ENCODE peak calls at places on chromosomes 5 and 9, in six cellular contexts. U is psoas muscle; G is gastrocnemius medialis; M is CD4-positive, alpha-beta memory T cell; O is lower lobe of right lung; H is tibial artery. C is an unnamed sample.

GRCh38 chr5:85017271-85017670 is 632.6 kb upstream of the EDIL3 start:
- DNase-seq in U (no peak), H (no peak), G (no peak), O (no peak), M (no peak), C (no peak)

GRCh38 chr5:143569722-143570567 is 166.5 kb upstream of the NR3C1 start:
- DNase-seq in O (no peak), U (no peak), G (no peak), M (no peak), H (no peak), C (no peak)

GRCh38 chr9:33032292-33032691 is 7.2 kb downstream of the DNAJA1 start:
- DNase-seq in O (no peak), U (no peak), H (no peak), G (no peak), M (no peak), C (no peak)

GRCh38 chr5:150154618-150155134 is 969 bp downstream of the PDGFRB start:
- DNase-seq in H (no peak), U (no peak), M (no peak), O (no peak), G (no peak), C (no peak)

GRCh38 chr9:88574993-88575392 is 40.0 kb downstream of the NXNL2 start:
- DNase-seq in U (no peak), M (no peak), G (no peak), O (no peak), H (no peak), C (no peak)

GRCh38 chr9:128548876-128549275 is 3.5 kb upstream of the SPTAN1 start:
- DNase-seq in O (no peak), U (no peak), H (no peak), G (no peak), M (no peak), C (no peak)

GRCh38 chr5:51382759-51383493 is at the start of gene ISL1:
- DNase-seq in H (no peak), U (peak; percentile 74), G (peak; percentile 13), M (no peak), O (peak; percentile 56), C (no peak)

GRCh38 chr9:82208741-82209450 is 220.3 kb downstream of the SPATA31D1 start:
- DNase-seq in O (no peak), M (no peak), U (no peak), H (no peak), G (no peak), C (no peak)

GRCh38 chr9:29939559-29939958 is 2366.3 kb upstream of the C9orf72 start:
- DNase-seq in O (no peak), G (no peak), H (no peak), U (no peak), M (no peak), C (no peak)

GRCh38 chr5:79109527-79110492 is 1.8 kb upstream of the BHMT start:
- DNase-seq in O (no peak), M (no peak), U (peak; percentile 21), G (no peak), H (no peak), C (peak; percentile 16)

GRCh38 chr5:14748180-14748900 is 83.8 kb downstream of the OTULIN start:
- DNase-seq in M (no peak), G (no peak), U (peak; percentile 50), O (no peak), H (peak; percentile 86), C (no peak)

GRCh38 chr9:124050955-124051354 is 39.4 kb downstream of the LHX2 start:
- DNase-seq in M (no peak), O (no peak), U (no peak), H (no peak), G (no peak), C (no peak)

GRCh38 chr9:91089405-91090131 is 272.1 kb downstream of the AUH start:
- DNase-seq in G (no peak), H (no peak), O (no peak), U (no peak), M (no peak), C (no peak)

GRCh38 chr5:33832414-33832813 is 59.4 kb downstream of the ADAMTS12 start:
- DNase-seq in G (no peak), H (no peak), O (no peak), M (no peak), U (no peak), C (no peak)

GRCh38 chr5:1118231-1118698 is 6.4 kb upstream of the SLC12A7 start:
- DNase-seq in G (no peak), U (peak; percentile 74), H (no peak), M (no peak), O (no peak), C (no peak)

GRCh38 chr9:98899399-98900056 is 44.2 kb upstream of the COL15A1 start:
- DNase-seq in H (no peak), U (no peak), G (no peak), M (no peak), O (no peak), C (no peak)

GRCh38 chr9:118029425-118029824 is 325.2 kb downstream of the TLR4 start:
- DNase-seq in H (no peak), M (no peak), G (no peak), U (no peak), O (no peak), C (no peak)

GRCh38 chr9:114465417-114465816 is 39.9 kb downstream of the WHRN start:
- DNase-seq in G (no peak), U (no peak), M (no peak), O (no peak), H (no peak), C (no peak)

GRCh38 chr9:114469091-114469853 is 36.0 kb downstream of the WHRN start:
- DNase-seq in U (no peak), H (peak; percentile 43), M (no peak), O (no peak), G (no peak), C (no peak)

GRCh38 chr9:114465906-114466900 is 39.1 kb downstream of the WHRN start:
- DNase-seq in H (peak; percentile 54), G (no peak), O (no peak), M (no peak), U (no peak), C (no peak)

GRCh38 chr9:114467910-114468309 is 37.4 kb downstream of the WHRN start:
- DNase-seq in O (no peak), M (no peak), G (no peak), H (peak; percentile 19), U (no peak), C (no peak)

GRCh38 chr9:114467226-114467750 is 38.0 kb downstream of the WHRN start:
- DNase-seq in G (no peak), M (no peak), H (peak; percentile 41), U (no peak), O (no peak), C (no peak)
- H3K4me3 ChIP-seq in G (no peak overlapping the region), M (no peak overlapping the region), H (no peak overlapping the region), U (no peak overlapping the region), O (no peak overlapping the region), C (no peak overlapping the region)

DNA sequence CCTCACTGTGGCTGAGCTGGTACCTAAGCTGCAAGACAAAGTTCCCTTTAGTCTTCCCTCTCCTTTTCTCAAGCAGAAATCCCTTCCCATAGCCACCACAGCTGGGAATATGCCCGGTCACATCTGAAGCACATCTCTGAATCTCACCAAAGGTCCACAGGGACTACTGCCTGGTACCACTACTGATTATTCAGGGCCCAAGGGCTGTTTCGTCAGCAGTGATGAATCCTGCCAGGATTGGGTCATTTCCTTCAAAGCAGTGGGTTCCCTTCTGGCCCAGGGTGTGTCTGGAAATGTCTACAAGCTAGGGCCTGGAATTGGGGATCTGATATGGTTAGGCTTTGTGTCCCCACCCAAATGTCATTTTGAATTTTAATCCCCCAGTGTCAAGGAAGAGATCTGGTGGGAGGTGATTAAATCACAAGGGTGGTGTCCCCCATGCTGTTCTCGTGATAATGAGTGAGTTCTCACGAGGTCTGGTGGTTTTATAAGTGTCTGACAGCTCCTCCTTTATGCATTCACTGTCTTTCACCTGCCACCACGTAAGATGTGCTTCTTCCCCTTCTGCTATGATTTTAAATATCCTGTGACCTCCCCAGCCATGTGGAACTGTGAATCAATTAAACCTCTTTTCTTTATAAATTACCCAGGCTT is 83.2 kb upstream of the FST start:
- DNase-seq in U (no peak), M (no peak), O (no peak), G (no peak), H (no peak), C (no peak)
- H3K27ac ChIP-seq in U (no peak overlapping the region), M (no peak overlapping the region), O (no peak overlapping the region), G (no peak overlapping the region), H (no peak overlapping the region), C (no peak overlapping the region)

GRCh38 chr5:119078870-119079269 is 8.0 kb downstream of the DMXL1 start:
- DNase-seq in M (no peak), O (no peak), H (no peak), U (no peak), G (no peak), C (no peak)

GRCh38 chr5:119077444-119077843 is 6.6 kb downstream of the DMXL1 start:
- DNase-seq in H (no peak), G (no peak), M (no peak), U (no peak), O (no peak), C (no peak)

GRCh38 chr5:119074419-119074818 is 3.5 kb downstream of the DMXL1 start:
- DNase-seq in O (no peak), M (no peak), U (no peak), H (no peak), G (no peak), C (no peak)

GRCh38 chr5:119078071-119078846 is 7.4 kb downstream of the DMXL1 start:
- DNase-seq in H (no peak), M (no peak), U (no peak), O (no peak), G (no peak), C (no peak)

GRCh38 chr5:119076080-119076479 is 5.2 kb downstream of the DMXL1 start:
- DNase-seq in U (no peak), H (no peak), G (no peak), O (no peak), M (no peak), C (no peak)
- H3K4me3 ChIP-seq in U (no peak overlapping the region), H (no peak overlapping the region), G (no peak overlapping the region), O (no peak overlapping the region), M (no peak overlapping the region), C (no peak overlapping the region)

GRCh38 chr9:89873801-89874200 is 269.0 kb downstream of the GADD45G start:
- DNase-seq in U (no peak), M (no peak), G (no peak), H (peak; percentile 52), O (peak; percentile 10), C (no peak)
- H3K27ac ChIP-seq in U (peak overlapping the region; percentile 73), M (no peak overlapping the region), G (peak overlapping the region; percentile 82), H (peak overlapping the region; percentile 82), O (no peak overlapping the region), C (no peak overlapping the region)

DNA sequence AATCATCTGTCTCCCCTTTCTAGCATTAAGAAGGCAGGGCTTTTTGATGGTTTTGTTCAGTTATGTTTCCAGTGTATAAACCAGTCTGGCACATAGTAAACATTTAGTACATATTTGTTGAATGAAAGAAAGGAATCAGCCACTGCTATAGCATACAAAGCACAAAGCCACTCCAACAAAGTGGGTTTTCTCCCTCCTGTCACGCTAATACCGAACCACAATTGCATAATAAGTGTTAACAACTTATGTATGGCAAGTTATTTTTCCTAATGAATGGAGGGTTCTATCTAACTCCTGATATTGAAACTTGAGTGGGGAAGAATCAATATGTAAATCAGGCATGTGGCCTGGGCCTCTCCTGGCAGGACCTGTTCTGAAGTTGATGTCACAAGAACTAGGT is 53.9 kb downstream of the PRUNE2 start:
- DNase-seq in M (no peak), U (no peak), G (no peak), O (no peak), H (no peak), C (no peak)
- H3K4me3 ChIP-seq in M (no peak overlapping the region), U (no peak overlapping the region), G (no peak overlapping the region), O (no peak overlapping the region), H (no peak overlapping the region), C (no peak overlapping the region)

C was measured in HL-60.